ENCODE peak calls at places on chromosomes 1 and 21, in six cellular contexts. One of them, this sample, is unnamed. For H3K4me1, the result is how much of the 10 kb centered on the place peaks cover.

GRCh38 chr1:8523641-8524206 is 205.8 kb downstream of the SLC45A1 start:
- DNase-seq in IMR-90: no peak
- DNase-seq in tibial nerve: no peak
- DNase-seq in fibroblast of lung: no peak
- DNase-seq in tibial artery: no peak
- DNase-seq in lung: no peak
- DNase-seq in this sample: no peak

GRCh38 chr1:64229307-64229706 is 25.9 kb downstream of the UBE2U start:
- DNase-seq in IMR-90: no peak
- DNase-seq in fibroblast of lung: no peak
- DNase-seq in lung: no peak
- DNase-seq in tibial nerve: no peak
- DNase-seq in tibial artery: no peak
- DNase-seq in this sample: no peak

GRCh38 chr1:215005078-215005477 is 77.5 kb upstream of the KCNK2 start:
- DNase-seq in tibial artery: no peak
- DNase-seq in lung: no peak
- DNase-seq in tibial nerve: no peak
- DNase-seq in IMR-90: peak
- DNase-seq in fibroblast of lung: no peak
- DNase-seq in this sample: no peak

GRCh38 chr1:230772457-230773395 is 25.5 kb downstream of the CAPN9 start:
- DNase-seq in IMR-90: peak
- DNase-seq in fibroblast of lung: peak
- DNase-seq in tibial nerve: no peak
- DNase-seq in lung: no peak
- DNase-seq in tibial artery: no peak
- DNase-seq in this sample: peak

GRCh38 chr1:109547412-109548320 is 749 bp upstream of the GNAI3 start:
- DNase-seq in tibial nerve: no peak
- DNase-seq in IMR-90: peak
- DNase-seq in tibial artery: no peak
- DNase-seq in lung: no peak
- DNase-seq in fibroblast of lung: peak
- DNase-seq in this sample: no peak

GRCh38 chr1:86992790-86993189 is 78.4 kb downstream of the HS2ST1 start:
- DNase-seq in IMR-90: no peak
- DNase-seq in tibial artery: no peak
- DNase-seq in fibroblast of lung: no peak
- DNase-seq in lung: no peak
- DNase-seq in tibial nerve: no peak
- DNase-seq in this sample: no peak

GRCh38 chr1:44035726-44036408 is 4.6 kb upstream of the SLC6A9 start:
- DNase-seq in lung: no peak
- DNase-seq in fibroblast of lung: peak
- DNase-seq in IMR-90: no peak
- DNase-seq in tibial nerve: no peak
- DNase-seq in tibial artery: peak
- DNase-seq in this sample: no peak

GRCh38 chr1:151362308-151363155 is 10.0 kb downstream of the SELENBP1 start:
- DNase-seq in IMR-90: no peak
- DNase-seq in tibial artery: peak
- DNase-seq in lung: no peak
- DNase-seq in tibial nerve: no peak
- DNase-seq in fibroblast of lung: no peak
- DNase-seq in this sample: no peak

GRCh38 chr1:165928075-165928731 is 100.8 kb downstream of the UCK2 start:
- DNase-seq in fibroblast of lung: peak
- DNase-seq in tibial artery: no peak
- DNase-seq in lung: no peak
- DNase-seq in tibial nerve: no peak
- DNase-seq in IMR-90: peak
- DNase-seq in this sample: no peak

GRCh38 chr1:27233677-27234053 is 767 bp upstream of the WDTC1 start:
- DNase-seq in tibial artery: no peak
- DNase-seq in fibroblast of lung: no peak
- DNase-seq in IMR-90: no peak
- DNase-seq in lung: peak
- DNase-seq in tibial nerve: no peak
- DNase-seq in this sample: no peak

GRCh38 chr1:245686006-245686405 is 531.2 kb downstream of the KIF26B start:
- DNase-seq in fibroblast of lung: no peak
- DNase-seq in tibial nerve: no peak
- DNase-seq in lung: no peak
- DNase-seq in IMR-90: no peak
- DNase-seq in tibial artery: no peak
- DNase-seq in this sample: no peak

GRCh38 chr1:60963167-60963909 is 119.0 kb upstream of the NFIA start:
- DNase-seq in tibial nerve: no peak
- DNase-seq in tibial artery: no peak
- DNase-seq in IMR-90: no peak
- DNase-seq in fibroblast of lung: peak
- DNase-seq in lung: no peak
- DNase-seq in this sample: no peak

GRCh38 chr1:17622823-17623222 is 83.3 kb downstream of the ARHGEF10L start:
- DNase-seq in lung: no peak
- DNase-seq in fibroblast of lung: no peak
- DNase-seq in IMR-90: no peak
- DNase-seq in tibial nerve: no peak
- DNase-seq in tibial artery: no peak
- DNase-seq in this sample: no peak

GRCh38 chr1:245751111-245751510 is 596.3 kb downstream of the KIF26B start:
- DNase-seq in tibial nerve: no peak
- DNase-seq in lung: no peak
- DNase-seq in fibroblast of lung: peak
- DNase-seq in tibial artery: no peak
- DNase-seq in IMR-90: peak
- DNase-seq in this sample: no peak

DNA sequence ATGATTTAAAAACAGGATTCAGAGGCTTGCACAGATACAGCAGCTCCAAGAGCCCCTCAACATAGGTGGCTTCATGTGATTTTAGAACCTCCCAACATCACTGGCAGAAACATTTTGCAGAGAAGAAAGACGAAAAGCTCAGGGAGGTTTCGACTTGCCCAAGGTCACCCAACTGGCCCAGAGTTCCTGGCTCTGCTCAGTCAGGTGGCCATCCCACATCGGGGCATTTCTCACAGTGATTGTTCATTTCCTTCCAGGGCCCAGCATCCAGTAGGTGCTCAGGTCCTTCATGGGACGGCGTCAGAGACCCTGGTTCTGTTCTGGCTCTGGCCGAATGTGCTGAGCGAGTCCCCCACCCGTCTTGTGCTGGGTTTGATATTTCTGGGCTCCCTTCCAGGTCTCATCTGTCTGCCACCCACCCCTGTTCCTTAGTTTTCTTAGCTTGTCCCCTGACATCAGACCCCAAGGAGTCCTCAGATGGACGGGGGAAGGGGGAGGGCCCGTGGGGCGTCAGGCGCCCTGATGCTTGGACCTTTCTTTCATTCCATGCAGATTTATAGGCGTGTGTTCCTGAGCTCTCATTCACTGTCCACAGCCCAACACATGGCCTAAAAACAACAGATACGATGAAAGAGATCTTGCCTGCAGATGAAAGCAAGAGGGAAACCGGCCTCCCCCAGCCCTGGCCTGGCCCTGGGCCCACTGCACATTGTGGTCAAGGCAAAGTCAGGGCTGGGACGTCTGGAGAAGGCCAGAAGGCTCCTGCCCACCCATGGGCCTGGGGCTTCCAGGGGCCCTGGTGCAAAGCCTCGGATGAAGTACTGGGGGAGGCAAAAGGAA is 123.1 kb upstream of the ZBTB40 start:
- DNase-seq in tibial nerve: no peak
- DNase-seq in fibroblast of lung: no peak
- DNase-seq in IMR-90: no peak
- DNase-seq in tibial artery: peak
- DNase-seq in lung: no peak
- DNase-seq in this sample: no peak
- TF ChIP-seq CTCF in tibial nerve: no peak
- TF ChIP-seq CTCF in fibroblast of lung: no peak
- TF ChIP-seq CTCF in IMR-90: no peak
- TF ChIP-seq CTCF in tibial artery: no peak
- TF ChIP-seq CTCF in lung: no peak
- TF ChIP-seq CTCF in this sample: no peak

GRCh38 chr1:226692067-226692792 is 46.9 kb downstream of the ITPKB start:
- DNase-seq in tibial nerve: no peak
- DNase-seq in tibial artery: no peak
- DNase-seq in fibroblast of lung: no peak
- DNase-seq in IMR-90: no peak
- DNase-seq in lung: no peak
- DNase-seq in this sample: no peak
- H3K4me1 ChIP-seq in tibial nerve: half or more
- H3K4me1 ChIP-seq in tibial artery: under half
- H3K4me1 ChIP-seq in fibroblast of lung: under half
- H3K4me1 ChIP-seq in IMR-90: under half
- H3K4me1 ChIP-seq in lung: under half
- H3K4me1 ChIP-seq in this sample: under half

GRCh38 chr21:33950425-33951079 is 34.9 kb upstream of the ATP5PO start:
- DNase-seq in fibroblast of lung: no peak
- DNase-seq in lung: no peak
- DNase-seq in IMR-90: no peak
- DNase-seq in tibial artery: no peak
- DNase-seq in tibial nerve: no peak
- DNase-seq in this sample: no peak
- H3K4me3 ChIP-seq in fibroblast of lung: no peak
- H3K4me3 ChIP-seq in lung: no peak
- H3K4me3 ChIP-seq in IMR-90: no peak
- H3K4me3 ChIP-seq in tibial artery: no peak
- H3K4me3 ChIP-seq in tibial nerve: no peak
- H3K4me3 ChIP-seq in this sample: no peak

DNA sequence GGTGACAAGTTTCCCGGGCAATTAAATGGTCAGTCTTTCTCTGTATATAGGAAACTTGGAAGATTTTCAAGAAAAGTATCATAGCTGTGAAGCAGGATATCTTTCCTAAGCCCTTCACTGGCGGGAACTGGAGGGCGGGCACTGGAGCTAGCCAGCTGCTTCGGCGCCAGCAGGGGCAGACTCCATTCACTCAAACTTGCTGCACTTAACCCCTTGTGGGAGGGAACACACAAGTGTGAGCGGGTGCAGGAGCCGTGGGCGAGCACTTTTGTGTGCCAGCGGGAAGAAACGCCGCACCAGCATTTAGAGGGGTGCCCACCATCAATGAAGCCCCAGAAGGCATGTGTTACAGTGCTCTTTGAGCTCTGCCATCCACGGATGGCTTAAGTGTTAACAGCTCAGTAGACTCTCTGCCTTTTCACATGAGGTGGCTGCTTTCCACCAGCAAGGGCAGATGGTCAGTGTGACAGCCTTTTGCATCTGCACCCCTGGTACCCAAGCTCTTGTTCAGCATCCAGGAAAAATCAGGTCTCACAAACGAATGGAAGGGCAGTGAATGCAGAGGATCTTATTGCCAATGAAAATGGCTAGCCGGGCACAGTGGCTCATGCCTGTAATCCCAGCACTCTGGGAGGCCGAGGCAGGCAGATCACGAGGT is 232.0 kb upstream of the KAZN start:
- DNase-seq in tibial nerve: no peak
- DNase-seq in tibial artery: no peak
- DNase-seq in IMR-90: no peak
- DNase-seq in fibroblast of lung: peak
- DNase-seq in lung: no peak
- DNase-seq in this sample: no peak
- TF ChIP-seq CTCF in tibial nerve: no peak
- TF ChIP-seq CTCF in tibial artery: no peak
- TF ChIP-seq CTCF in IMR-90: no peak
- TF ChIP-seq CTCF in fibroblast of lung: peak
- TF ChIP-seq CTCF in lung: no peak
- TF ChIP-seq CTCF in this sample: no peak

GRCh38 chr1:114468710-114469468 is 42.1 kb downstream of the TRIM33 start:
- DNase-seq in IMR-90: peak
- DNase-seq in tibial nerve: no peak
- DNase-seq in fibroblast of lung: peak
- DNase-seq in tibial artery: no peak
- DNase-seq in lung: no peak
- DNase-seq in this sample: no peak

GRCh38 chr1:114466334-114467014 is 44.5 kb downstream of the TRIM33 start:
- DNase-seq in tibial artery: no peak
- DNase-seq in lung: no peak
- DNase-seq in IMR-90: no peak
- DNase-seq in fibroblast of lung: no peak
- DNase-seq in tibial nerve: no peak
- DNase-seq in this sample: no peak

GRCh38 chr1:114470681-114471080 is 40.3 kb downstream of the TRIM33 start:
- DNase-seq in lung: no peak
- DNase-seq in fibroblast of lung: no peak
- DNase-seq in tibial nerve: no peak
- DNase-seq in IMR-90: no peak
- DNase-seq in tibial artery: no peak
- DNase-seq in this sample: no peak

GRCh38 chr1:114467491-114467890 is 43.5 kb downstream of the TRIM33 start:
- DNase-seq in tibial nerve: no peak
- DNase-seq in IMR-90: no peak
- DNase-seq in fibroblast of lung: no peak
- DNase-seq in tibial artery: no peak
- DNase-seq in lung: no peak
- DNase-seq in this sample: no peak

DNA sequence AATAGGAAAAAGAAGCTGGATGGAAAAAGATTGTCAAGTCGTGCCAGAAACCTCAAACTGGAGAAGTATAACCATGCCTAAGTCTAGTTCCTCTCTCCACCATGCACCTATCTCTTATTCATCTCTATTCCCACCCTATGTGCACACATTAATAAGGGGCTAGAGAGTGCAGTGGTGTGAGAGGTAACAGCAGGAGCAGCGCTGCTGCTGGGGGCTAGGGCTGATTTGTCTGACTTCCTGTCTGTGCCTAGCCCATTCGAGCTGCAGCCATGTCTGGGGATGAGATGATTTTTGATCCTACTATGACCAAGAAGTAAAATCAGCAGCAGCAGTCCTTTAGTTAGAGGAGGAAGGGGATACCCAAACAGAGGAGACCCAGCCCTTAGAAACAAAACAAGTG is 43.0 kb downstream of the TRIM33 start:
- DNase-seq in fibroblast of lung: no peak
- DNase-seq in tibial nerve: no peak
- DNase-seq in IMR-90: no peak
- DNase-seq in lung: no peak
- DNase-seq in tibial artery: no peak
- DNase-seq in this sample: no peak
- H3K4me1 ChIP-seq in fibroblast of lung: under half
- H3K4me1 ChIP-seq in tibial nerve: under half
- H3K4me1 ChIP-seq in IMR-90: under half
- H3K4me1 ChIP-seq in lung: under half
- H3K4me1 ChIP-seq in tibial artery: under half
- H3K4me1 ChIP-seq in this sample: under half